ENCODE peak calls at places on chromosomes 3 and 15, in four cellular contexts. T, R, I and N are unnamed samples. For H3K27me3, the result is how much of the 10 kb centered on the place peaks cover.

GRCh38 chr15:83943849-83944404 is 290.0 kb downstream of the ADAMTSL3 start:
- DNase-seq in T (no peak), R (no peak), I (no peak), N (no peak)

GRCh38 chr15:51649659-51650521 is 27.3 kb upstream of the DMXL2 start:
- DNase-seq in T (peak), R (peak), I (peak), N (no peak)

GRCh38 chr3:187247398-187247797 is 44.1 kb downstream of the MASP1 start:
- DNase-seq in T (no peak), R (no peak), I (no peak), N (no peak)

GRCh38 chr3:148791296-148791695 is 36.3 kb upstream of the CPB1 start:
- DNase-seq in T (peak), R (no peak), I (no peak), N (no peak)

GRCh38 chr15:30973379-30973778 is 18.0 kb downstream of the MTMR10 start:
- DNase-seq in T (no peak), R (no peak), I (no peak), N (no peak)

GRCh38 chr15:41269887-41270286 is 38.8 kb downstream of the CHP1 start:
- DNase-seq in T (no peak), R (no peak), I (no peak), N (no peak)

GRCh38 chr3:104564045-104564643 is 802.6 kb upstream of the ALCAM start:
- DNase-seq in T (no peak), R (no peak), I (peak), N (no peak)

GRCh38 chr3:79005084-79005483 is 762.7 kb downstream of the ROBO1 start:
- DNase-seq in T (no peak), R (no peak), I (no peak), N (no peak)

GRCh38 chr3:168034152-168034928 is 61.4 kb downstream of the GOLIM4 start:
- DNase-seq in T (peak), R (no peak), I (peak), N (no peak)

DNA sequence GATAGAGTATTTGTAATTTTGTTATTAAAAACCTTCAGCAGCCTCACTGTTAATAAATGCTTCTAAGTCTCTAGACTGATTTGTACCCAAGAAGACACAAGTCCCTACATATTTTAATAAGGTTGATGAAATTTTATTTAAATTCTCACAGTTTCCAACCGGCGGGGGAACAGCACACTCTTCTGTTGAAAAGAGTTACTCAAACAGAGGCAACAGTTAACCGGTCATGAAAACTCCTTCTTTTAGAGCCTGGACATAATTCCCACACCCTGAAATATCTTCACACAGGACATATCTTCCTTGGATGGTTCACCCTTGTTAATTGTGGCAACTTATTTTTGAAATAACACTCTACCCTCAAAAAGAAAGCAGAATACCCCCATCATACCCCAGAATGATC is 278.8 kb downstream of the FOXP1 start:
- DNase-seq in T (no peak), R (no peak), I (no peak), N (no peak)
- TF ChIP-seq NRF1 in T (no peak), R (no peak), I (no peak), N (no peak)

GRCh38 chr3:55485208-55485791 is 1.8 kb downstream of the WNT5A start:
- DNase-seq in T (peak), R (peak), I (peak), N (no peak)
- H3K27me3 ChIP-seq in T (under half), R (under half), I (under half), N (half or more)

DNA sequence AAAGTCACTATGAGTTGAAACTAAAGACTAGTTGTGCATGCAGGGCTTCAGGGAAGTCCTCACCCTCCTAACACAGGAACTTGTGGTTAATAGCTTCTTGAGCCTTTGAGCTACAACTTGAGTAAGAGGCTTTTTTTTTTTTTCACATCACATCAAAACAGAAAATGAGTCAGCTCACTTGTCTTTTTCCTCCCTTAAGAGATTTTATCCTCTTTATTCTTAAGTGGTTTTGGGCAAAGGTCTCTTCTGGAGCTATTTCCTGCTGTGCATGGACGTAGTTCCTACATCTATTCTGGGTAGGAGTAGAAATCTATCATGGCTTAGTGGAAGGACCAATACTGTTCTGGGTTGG is 613.5 kb downstream of the ZPLD1 start:
- DNase-seq in T (no peak), R (no peak), I (no peak), N (no peak)
- TF ChIP-seq NRF1 in T (no peak), R (no peak), I (no peak), N (no peak)

GRCh38 chr15:98504998-98505397 is 143.3 kb upstream of the IGF1R start:
- DNase-seq in T (no peak), R (no peak), I (no peak), N (peak)

GRCh38 chr15:98506172-98506571 is 142.2 kb upstream of the IGF1R start:
- DNase-seq in T (no peak), R (no peak), I (no peak), N (no peak)

GRCh38 chr15:98505611-98506031 is 142.7 kb upstream of the IGF1R start:
- DNase-seq in T (no peak), R (no peak), I (no peak), N (peak)

GRCh38 chr15:98501632-98502031 is 146.7 kb upstream of the IGF1R start:
- DNase-seq in T (no peak), R (no peak), I (no peak), N (no peak)

DNA sequence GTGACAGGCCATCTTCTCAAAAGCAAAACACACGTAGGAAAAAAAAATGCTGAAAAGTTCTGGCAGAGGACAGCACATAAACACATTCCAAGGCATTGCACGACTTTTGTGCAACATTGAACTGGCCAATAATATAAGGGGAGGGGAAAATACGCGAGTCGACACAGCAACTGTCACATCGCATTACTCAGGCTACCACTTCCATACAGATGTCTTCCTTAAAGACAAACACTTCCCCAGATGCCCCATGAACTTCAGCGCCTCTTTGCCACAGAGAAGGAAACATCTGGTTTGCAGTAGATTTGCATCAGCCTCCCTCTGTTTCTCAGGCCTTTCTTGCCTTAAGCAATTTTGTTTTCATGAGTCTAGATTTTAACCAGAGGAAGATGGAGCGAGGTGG is 144.4 kb upstream of the IGF1R start:
- DNase-seq in T (no peak), R (no peak), I (no peak), N (no peak)
- H3K27me3 ChIP-seq in T (under half), R (under half), I (under half), N (under half)

DNA sequence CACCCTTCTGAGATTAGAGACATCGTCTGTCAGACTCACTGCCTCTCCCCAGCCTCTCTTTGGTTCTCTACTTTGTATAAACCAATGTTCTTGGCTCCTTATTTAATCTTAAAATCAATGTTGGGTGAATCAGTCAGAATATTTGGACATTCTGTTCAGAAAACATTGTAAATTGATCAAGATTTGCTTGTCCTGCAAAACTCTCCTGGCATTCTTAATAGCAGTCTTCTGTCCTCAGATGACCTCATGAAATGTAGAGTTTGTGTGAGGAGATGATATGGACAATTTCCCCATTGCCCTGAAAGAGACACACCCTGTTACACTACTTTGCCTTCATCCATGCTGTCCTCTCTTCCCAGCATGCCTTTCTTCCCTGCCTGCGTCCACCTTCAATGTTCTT is 33.6 kb downstream of the CD200R1L start:
- DNase-seq in T (no peak), R (no peak), I (peak), N (no peak)
- TF ChIP-seq NRF1 in T (no peak), R (no peak), I (no peak), N (no peak)